ENCODE peak calls at places on chromosomes 7 and 10, in nine cellular contexts. Z, A, I, J, M, S, V, Q and Y are unnamed samples.

GRCh38 chr10:86667421-86668181 is 710 bp upstream of the LDB3 start:
- DNase-seq in Z (no peak), A (no peak), I (no peak), J (no peak), M (no peak), S (no peak), V (no peak), Q (no peak), Y (no peak)

GRCh38 chr10:133422223-133422820 is 2.1 kb downstream of the SPRN start:
- DNase-seq in Z (no peak), A (no peak), I (no peak), J (no peak), M (no peak), S (no peak), V (no peak), Q (no peak), Y (no peak)

GRCh38 chr10:49361178-49361554 is 34.7 kb downstream of the DRGX start:
- DNase-seq in Z (no peak), A (no peak), I (no peak), J (no peak), M (no peak), S (no peak), V (no peak), Q (no peak), Y (no peak)

GRCh38 chr10:47037654-47038425 is 126.6 kb downstream of the PTPN20 start:
- DNase-seq in Z (no peak), A (no peak), I (no peak), J (no peak), M (no peak), S (no peak), V (no peak), Q (no peak), Y (no peak)

GRCh38 chr10:95637911-95638310 is 18.6 kb downstream of the ALDH18A1 start:
- DNase-seq in Z (no peak), A (no peak), I (no peak), J (no peak), M (no peak), S (no peak), V (no peak), Q (no peak), Y (no peak)

GRCh38 chr7:67788689-67789088 is 792.1 kb downstream of the TYW1 start:
- DNase-seq in Z (no peak), A (no peak), I (no peak), J (peak; percentile 37), M (peak; percentile 10), S (peak; percentile 41), V (no peak), Q (peak; percentile 28), Y (no peak)

GRCh38 chr10:4061441-4061951 is 276.5 kb upstream of the KLF6 start:
- DNase-seq in Z (no peak), A (no peak), I (no peak), J (no peak), M (peak; percentile 73), S (peak; percentile 58), V (peak; percentile 65), Q (no peak), Y (peak; percentile 60)

GRCh38 chr10:13977861-13978843 is 352.6 kb downstream of the FRMD4A start:
- DNase-seq in Z (no peak), A (no peak), I (no peak), J (no peak), M (peak; percentile 89), S (peak; percentile 85), V (peak; percentile 70), Q (no peak), Y (peak; percentile 77)

GRCh38 chr7:116170180-116170579 is 40.2 kb upstream of the TES start:
- DNase-seq in Z (no peak), A (no peak), I (no peak), J (no peak), M (no peak), S (no peak), V (peak; percentile 38), Q (no peak), Y (no peak)

GRCh38 chr10:87720665-87721064 is 61.0 kb downstream of the PAPSS2 start:
- DNase-seq in Z (no peak), A (no peak), I (no peak), J (no peak), M (no peak), S (no peak), V (no peak), Q (no peak), Y (no peak)